ENCODE peak calls at places on chromosome 14, in ten cellular contexts. I is left ventricle myocardium inferior; M is activated T-helper 9 cell treated with anti-CD3 and anti-CD28 coated beads, Interleukin-2, amount 50 U/mL, for 16 hours; K is T1000; B is C1 segment of cervical spinal cord; T is EL; L is mesenchymal stem cell; Q is stimulated activated CD8-positive, alpha-beta memory T cell treated with anti-CD3 and anti-CD28 coated beads, Interleukin-4, amount 100 ng/mL, for 48 hours; A is PC-3; O is fibroblast of mammary gland. G is an unnamed sample.

GRCh38 chr14:74599946-74600345 is 12.1 kb downstream of the LTBP2 start:
- DNase-seq in I (no peak), L (no peak), Q (no peak), T (no peak), M (no peak), O (no peak), A (no peak), K (no peak), B (no peak), G (no peak)

GRCh38 chr14:95248422-95248821 is 71.3 kb downstream of the CLMN start:
- DNase-seq in T (peak; percentile 23), Q (no peak), B (no peak), L (peak; percentile 19), A (no peak), O (peak; percentile 71), K (no peak), I (no peak), M (no peak), G (no peak)

GRCh38 chr14:33811731-33812130 is 139.1 kb downstream of the EGLN3 start:
- DNase-seq in L (no peak), M (no peak), I (no peak), Q (no peak), K (no peak), T (no peak), B (no peak), A (no peak), O (no peak), G (no peak)

GRCh38 chr14:67420102-67420739 is 8.3 kb upstream of the PLEK2 start:
- DNase-seq in K (no peak), Q (peak; percentile 70), L (no peak), A (peak; percentile 47), O (no peak), I (no peak), M (no peak), B (no peak), T (no peak), G (no peak)

GRCh38 chr14:90054803-90055202 is 7.0 kb upstream of the KCNK13 start:
- DNase-seq in Q (no peak), K (no peak), L (no peak), M (no peak), B (no peak), T (no peak), I (no peak), O (no peak), A (no peak), G (no peak)

GRCh38 chr14:81070511-81070910 is 115.1 kb downstream of the TSHR start:
- DNase-seq in Q (no peak), O (no peak), K (no peak), A (no peak), I (no peak), M (no peak), B (no peak), T (no peak), L (no peak), G (no peak)

GRCh38 chr14:86838363-86838762 is 1154.6 kb downstream of the GALC start:
- DNase-seq in I (no peak), O (peak; percentile 8), L (peak; percentile 14), M (no peak), B (no peak), A (peak; percentile 19), Q (no peak), T (peak; percentile 6), K (no peak), G (no peak)

GRCh38 chr14:94646481-94646880 is 34.3 kb downstream of the SERPINA3 start:
- DNase-seq in O (peak; percentile 87), L (no peak), B (no peak), A (no peak), I (no peak), Q (no peak), T (peak; percentile 51), K (no peak), M (no peak), G (no peak)

GRCh38 chr14:86540636-86541247 is 1010.8 kb downstream of the FLRT2 start:
- DNase-seq in Q (no peak), L (no peak), B (no peak), O (no peak), M (no peak), T (peak; percentile 35), K (no peak), I (no peak), A (no peak), G (no peak)

GRCh38 chr14:29528889-29529288 is 398.8 kb downstream of the PRKD1 start:
- DNase-seq in B (no peak), A (no peak), M (no peak), T (no peak), K (no peak), Q (no peak), I (no peak), O (no peak), L (no peak), G (no peak)

GRCh38 chr14:55864890-55865655 is 253.1 kb upstream of the PELI2 start:
- DNase-seq in A (peak; percentile 60), L (no peak), O (no peak), B (no peak), Q (no peak), T (no peak), I (no peak), K (no peak), M (no peak), G (no peak)

GRCh38 chr14:91056361-91056760 is 4.1 kb downstream of the RPS6KA5 start:
- DNase-seq in T (no peak), Q (no peak), B (no peak), I (no peak), K (no peak), A (no peak), M (no peak), O (no peak), L (no peak), G (no peak)

GRCh38 chr14:34302654-34303053 is 159.4 kb downstream of the SPTSSA start:
- DNase-seq in O (no peak), L (no peak), I (no peak), Q (no peak), T (no peak), K (no peak), B (no peak), A (no peak), M (no peak), G (no peak)

GRCh38 chr14:102655154-102655553 is 62.7 kb downstream of the RCOR1 start:
- DNase-seq in I (no peak), M (no peak), A (peak; percentile 83), Q (no peak), L (peak; percentile 37), T (peak; percentile 70), B (no peak), O (peak; percentile 24), K (no peak), G (no peak)

GRCh38 chr14:69048456-69048855 is 69.4 kb upstream of the ACTN1 start:
- DNase-seq in B (no peak), L (no peak), T (no peak), Q (no peak), O (peak; percentile 51), K (no peak), M (no peak), I (no peak), A (peak; percentile 20), G (no peak)

GRCh38 chr14:36301159-36301558 is 19.3 kb downstream of the MBIP start:
- DNase-seq in T (no peak), A (no peak), K (no peak), M (no peak), Q (no peak), L (no peak), O (peak; percentile 54), B (no peak), I (no peak), G (no peak)

GRCh38 chr14:23030936-23031335 is 3.8 kb downstream of the PSMB5 start:
- DNase-seq in T (no peak), B (no peak), M (no peak), K (no peak), I (no peak), A (peak; percentile 44), Q (no peak), O (peak; percentile 29), L (no peak), G (no peak)

GRCh38 chr14:55306938-55307589 is 35.8 kb downstream of the FBXO34 start:
- DNase-seq in M (no peak), L (no peak), K (no peak), B (no peak), I (no peak), Q (no peak), O (no peak), A (no peak), T (no peak), G (no peak)

GRCh38 chr14:102218688-102219087 is 79.0 kb downstream of the WDR20 start:
- DNase-seq in T (no peak), I (no peak), B (peak; percentile 33), L (no peak), Q (no peak), A (no peak), M (no peak), K (no peak), O (no peak), G (no peak)

GRCh38 chr14:53953828-53954550 is 2.6 kb downstream of the BMP4 start:
- DNase-seq in M (no peak), Q (peak; percentile 27), A (peak; percentile 60), T (peak; percentile 73), L (peak; percentile 85), I (peak; percentile 38), O (peak; percentile 22), K (peak; percentile 42), B (peak; percentile 51), G (no peak)

GRCh38 chr14:77028384-77029246 is at the start of gene IRF2BPL:
- DNase-seq in T (peak; percentile 99), A (peak; percentile 97), B (peak; percentile 98), I (peak; percentile 99), Q (peak; percentile 97), K (peak; percentile 93), O (peak; percentile 98), L (peak; percentile 99), M (peak; percentile 91), G (peak; percentile 94)

GRCh38 chr14:99596772-99597171 is 7.2 kb downstream of the CCDC85C start:
- DNase-seq in O (no peak), I (no peak), K (no peak), M (no peak), T (no peak), L (no peak), Q (no peak), A (no peak), B (no peak), G (no peak)

GRCh38 chr14:72766296-72766695 is 127.6 kb downstream of the DPF3 start:
- DNase-seq in Q (no peak), I (no peak), O (no peak), B (no peak), K (no peak), A (no peak), T (no peak), L (no peak), M (no peak), G (no peak)

GRCh38 chr14:99733551-99734405 is 49.7 kb downstream of the CYP46A1 start:
- DNase-seq in M (no peak), I (peak; percentile 46), T (no peak), B (no peak), Q (no peak), K (no peak), L (no peak), A (no peak), O (no peak), G (peak; percentile 63)

GRCh38 chr14:69346710-69347109 is 51.4 kb downstream of the ERH start:
- DNase-seq in I (peak; percentile 29), T (peak; percentile 38), B (no peak), O (no peak), M (no peak), K (no peak), L (peak; percentile 39), A (peak; percentile 42), Q (peak; percentile 49), G (no peak)

GRCh38 chr14:68878908-68879307 is 86.0 kb upstream of the ZFP36L1 start:
- DNase-seq in T (no peak), Q (no peak), A (no peak), K (no peak), L (no peak), M (no peak), I (no peak), B (no peak), O (no peak), G (no peak)

GRCh38 chr14:41055589-41055988 is 551.1 kb upstream of the LRFN5 start:
- DNase-seq in I (no peak), O (no peak), T (no peak), B (no peak), L (no peak), K (no peak), Q (no peak), A (no peak), M (no peak), G (no peak)

GRCh38 chr14:25846232-25846631 is 751.6 kb downstream of the NOVA1 start:
- DNase-seq in T (no peak), O (no peak), B (no peak), L (no peak), M (no peak), Q (no peak), K (no peak), I (no peak), A (no peak), G (no peak)